ENCODE peak calls at places on chromosomes 6 and 20, in eight cellular contexts. C is tibial nerve, F is uterus, I is esophagus muscularis mucosa, B is transverse colon, U is GM12891, Y is IMR-90, W is A549. D is an unnamed sample.

GRCh38 chr6:51949451-51949850 is 138.0 kb downstream of the PKHD1 start:
- DNase-seq in F (no peak), C (no peak), W (no peak), U (no peak), I (peak), B (no peak), Y (no peak), D (no peak)

GRCh38 chr6:121932071-121933009 is 467.1 kb upstream of the HSF2 start:
- DNase-seq in Y (peak), W (no peak), C (peak), I (no peak), U (no peak), F (peak), B (no peak), D (peak)

GRCh38 chr20:32203556-32204484 is 3.7 kb downstream of the PLAGL2 start:
- DNase-seq in U (no peak), C (no peak), B (peak), W (no peak), I (no peak), F (peak), Y (no peak), D (no peak)

GRCh38 chr20:41149679-41150131 is 12.4 kb downstream of the PLCG1 start:
- DNase-seq in I (no peak), W (no peak), U (no peak), Y (peak), B (peak), F (no peak), C (no peak), D (peak)

GRCh38 chr6:142846883-142847287 is 98.1 kb downstream of the HIVEP2 start:
- DNase-seq in C (no peak), I (no peak), Y (peak), U (no peak), W (no peak), B (no peak), F (peak), D (no peak)

GRCh38 chr6:20202070-20202658 is 10.1 kb downstream of the MBOAT1 start:
- DNase-seq in U (peak), W (peak), C (no peak), B (no peak), Y (peak), I (no peak), F (no peak), D (peak)

GRCh38 chr20:52025938-52026337 is 165.6 kb downstream of the ZFP64 start:
- DNase-seq in W (no peak), I (no peak), C (no peak), B (no peak), U (no peak), Y (peak), F (no peak), D (no peak)

GRCh38 chr6:129280719-129281118 is 397.8 kb downstream of the LAMA2 start:
- DNase-seq in F (no peak), Y (no peak), B (no peak), W (no peak), C (no peak), U (no peak), I (no peak), D (no peak)

GRCh38 chr6:147132889-147133288 is 71.3 kb upstream of the STXBP5 start:
- DNase-seq in Y (peak), U (no peak), F (no peak), C (no peak), W (no peak), I (no peak), B (no peak), D (no peak)

GRCh38 chr20:21505810-21506530 is 7.9 kb downstream of the NKX2-2 start:
- DNase-seq in Y (peak), C (no peak), W (peak), F (no peak), I (no peak), U (peak), B (peak), D (no peak)

GRCh38 chr20:53655909-53656652 is 62.4 kb upstream of the ZNF217 start:
- DNase-seq in F (no peak), I (no peak), Y (peak), B (no peak), W (no peak), U (no peak), C (no peak), D (no peak)

GRCh38 chr20:25008388-25009217 is 16.1 kb upstream of the APMAP start:
- DNase-seq in W (no peak), U (no peak), Y (no peak), C (no peak), B (no peak), F (no peak), I (no peak), D (no peak)

GRCh38 chr20:21519136-21519584 is 5.3 kb upstream of the NKX2-2 start:
- DNase-seq in Y (no peak), W (no peak), C (no peak), F (no peak), B (no peak), I (no peak), U (no peak), D (no peak)

GRCh38 chr6:46935687-46936086 is 13.9 kb upstream of the ADGRF5 start:
- DNase-seq in I (no peak), C (no peak), Y (no peak), W (no peak), B (no peak), F (no peak), U (no peak), D (no peak)

GRCh38 chr6:67009818-67010217 is 1302.8 kb upstream of the EYS start:
- DNase-seq in Y (no peak), B (no peak), W (no peak), F (no peak), U (no peak), I (no peak), C (no peak), D (no peak)

GRCh38 chr20:53865905-53866786 is 204.2 kb downstream of the BCAS1 start:
- DNase-seq in W (peak), Y (peak), B (peak), U (no peak), C (peak), F (peak), I (no peak), D (peak)

DNA sequence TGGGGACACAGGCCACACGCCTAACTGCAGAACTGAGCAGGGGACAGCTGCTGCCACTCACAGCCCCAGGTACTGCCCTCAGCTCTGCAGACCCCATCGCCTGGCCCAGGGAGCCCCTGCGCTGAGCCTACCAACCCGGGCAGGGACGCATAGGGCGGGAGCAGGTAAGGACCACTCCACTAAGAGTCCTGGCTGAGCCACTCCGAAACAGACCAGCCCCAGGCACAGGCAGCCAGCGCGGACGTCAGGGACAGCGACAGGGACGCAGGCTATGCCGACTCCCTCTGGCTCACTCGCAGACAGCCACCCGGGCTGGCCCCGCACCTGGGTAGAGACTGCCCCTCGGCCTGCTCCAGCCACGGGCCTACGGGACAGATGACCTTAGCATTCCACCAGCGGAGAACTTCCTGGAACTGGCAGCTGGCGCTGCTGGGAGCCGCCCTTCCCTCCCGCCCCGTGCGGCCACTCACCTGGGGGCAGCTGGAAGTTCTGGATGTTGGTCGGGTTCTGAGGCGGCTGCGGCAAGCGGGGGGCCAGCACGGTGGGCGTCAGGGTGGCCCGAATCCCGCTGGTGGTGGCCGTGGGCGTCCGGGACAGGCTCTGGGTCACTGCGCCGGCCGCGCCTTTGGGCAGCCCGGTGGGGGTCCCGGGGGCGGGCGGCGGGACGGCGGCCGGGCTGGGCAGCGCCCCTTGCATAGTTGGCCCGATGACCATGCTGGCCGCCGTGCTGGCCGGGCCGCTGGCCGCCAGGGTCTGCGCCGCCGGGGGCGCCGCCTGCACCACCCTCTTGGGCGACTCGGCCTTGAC is 1.5 kb downstream of the TAF4 start:
- DNase-seq in U (no peak), F (no peak), B (peak), C (no peak), I (no peak), Y (no peak), W (no peak), D (no peak)
- TF ChIP-seq POLR2A in U (no peak), F (no peak), B (peak), C (no peak), I (no peak), Y (no peak), W (no peak), D (no peak)

GRCh38 chr6:16760536-16761468 is at the start of gene ATXN1:
- DNase-seq in I (no peak), U (peak), C (peak), Y (peak), F (peak), B (peak), W (peak), D (peak)

GRCh38 chr6:16762547-16763477 is 1.6 kb upstream of the ATXN1 start:
- DNase-seq in B (peak), C (no peak), U (peak), W (peak), Y (peak), F (peak), I (no peak), D (peak)

GRCh38 chr6:16762265-16762546 is 946 bp upstream of the ATXN1 start:
- DNase-seq in I (no peak), W (peak), C (no peak), U (peak), B (no peak), F (no peak), Y (no peak), D (peak)

GRCh38 chr6:16759646-16760535 is 1.4 kb downstream of the ATXN1 start:
- DNase-seq in I (peak), F (peak), W (peak), U (peak), B (peak), Y (peak), C (peak), D (peak)

GRCh38 chr6:16761469-16762264 is 407 bp upstream of the ATXN1 start:
- DNase-seq in U (peak), B (peak), Y (peak), W (peak), C (peak), I (peak), F (peak), D (peak)
- TF ChIP-seq POLR2A in U (no peak), B (peak), Y (peak), W (no peak), C (peak), I (no peak), F (peak), D (no peak)

GRCh38 chr6:3841711-3842565 is 7.2 kb upstream of the FAM50B start:
- DNase-seq in U (no peak), B (peak), W (no peak), F (no peak), Y (peak), I (no peak), C (no peak), D (no peak)
- TF ChIP-seq POLR2A in U (no peak), B (no peak), W (no peak), F (no peak), Y (no peak), I (no peak), C (no peak), D (no peak)

GRCh38 chr6:166623318-166623717 is 3.7 kb downstream of the RPS6KA2 start:
- DNase-seq in U (no peak), B (no peak), I (no peak), W (no peak), C (no peak), F (no peak), Y (no peak), D (no peak)
- TF ChIP-seq POLR2A in U (no peak), B (no peak), I (no peak), W (no peak), C (no peak), F (no peak), Y (no peak), D (no peak)

DNA sequence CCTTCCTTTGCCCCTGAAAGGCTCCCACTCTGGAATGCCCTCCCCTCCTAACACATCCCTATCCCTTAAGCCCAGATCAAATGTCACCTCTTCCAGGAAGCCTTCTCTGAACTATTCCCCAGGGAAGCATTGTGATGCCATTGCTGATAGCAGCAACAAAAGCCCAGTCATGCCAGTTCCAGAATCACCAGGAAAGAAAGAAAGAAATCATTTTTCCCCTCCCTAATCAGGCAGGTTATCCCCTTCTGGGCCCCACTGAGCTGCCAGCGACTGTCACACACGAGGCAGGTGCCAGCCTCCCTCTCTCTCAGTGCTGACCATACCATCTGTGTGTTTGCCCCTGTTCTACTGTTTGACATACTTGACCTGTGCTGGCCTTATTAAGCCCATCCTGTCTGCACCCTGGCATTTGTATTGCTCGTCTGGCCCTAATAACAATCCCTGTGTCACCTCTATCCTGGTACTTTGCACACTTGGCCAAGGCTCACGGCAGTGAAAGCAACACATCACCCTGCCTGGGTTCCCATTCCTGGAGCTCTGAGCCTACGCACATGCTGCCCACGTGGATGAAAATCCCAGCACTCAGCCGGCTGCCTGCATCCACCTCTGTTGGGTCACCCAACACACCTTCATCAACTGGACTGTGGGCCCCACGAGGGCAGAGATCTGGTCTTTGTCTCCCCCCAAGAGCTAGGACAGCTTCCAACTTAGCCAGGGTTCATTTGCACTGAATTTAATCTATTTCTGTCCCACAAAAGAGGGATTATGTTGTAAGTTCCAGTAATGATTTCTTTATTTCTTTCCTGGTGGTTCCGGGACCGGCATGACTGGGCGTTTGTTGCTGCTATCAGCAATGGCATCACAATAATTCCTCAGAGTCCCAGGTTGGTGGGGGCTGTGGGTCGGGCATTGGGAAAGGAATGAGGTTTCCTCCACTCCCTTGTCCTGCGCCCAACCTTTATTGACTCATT is 5.3 kb upstream of the BPIFB1 start:
- DNase-seq in I (no peak), B (no peak), U (no peak), F (no peak), W (no peak), C (no peak), Y (no peak), D (no peak)
- TF ChIP-seq POLR2A in I (no peak), B (no peak), U (no peak), F (no peak), W (no peak), C (no peak), Y (no peak), D (no peak)